ENCODE peak calls at places on chromosomes 2 and 18, in seven cellular contexts. W is AG20443; E is ecto neural progenitor cell; F is activated T-helper 1 cell treated with anti-CD3 and anti-CD28 coated beads, Interleukin-12 subunit alpha, Interleukin-12 subunit beta, Interleukin-2, Interleukin-4 antibody, amounts not matched to agents 30 ng/mL and 10 ng/mL and 1 ng/mL, durations not matched to agents 14 hours and 24 hours and 36 hours; J is iris pigment epithelial cell; B is lung; A is 8988T. R is an unnamed sample.

GRCh38 chr2:27901219-27901618 is 10.7 kb downstream of the BABAM2 start:
- DNase-seq in W (peak), E (no peak), F (no peak), J (peak), B (no peak), A (no peak), R (no peak)

GRCh38 chr2:120520929-120521912 is 175.3 kb downstream of the INHBB start:
- DNase-seq in W (peak), E (peak), F (no peak), J (peak), B (peak), A (no peak), R (peak)

GRCh38 chr2:237486819-237487448 is at the start of gene MLPH:
- DNase-seq in W (peak), E (peak), F (no peak), J (peak), B (peak), A (no peak), R (peak)

GRCh38 chr18:76823166-76823539 is 796 bp downstream of the ZNF236 start:
- DNase-seq in W (no peak), E (no peak), F (no peak), J (no peak), B (no peak), A (no peak), R (no peak)

GRCh38 chr2:195575879-195576391 is 81.1 kb upstream of the SLC39A10 start:
- DNase-seq in W (peak), E (no peak), F (no peak), J (peak), B (no peak), A (no peak), R (peak)

GRCh38 chr2:164754157-164755093 is 87.2 kb downstream of the COBLL1 start:
- DNase-seq in W (no peak), E (no peak), F (no peak), J (no peak), B (no peak), A (no peak), R (no peak)

GRCh38 chr18:79962311-79962710 is 2.1 kb upstream of the HSBP1L1 start:
- DNase-seq in W (peak), E (no peak), F (no peak), J (peak), B (peak), A (no peak), R (no peak)

GRCh38 chr2:172613035-172613434 is 57.1 kb downstream of the PDK1 start:
- DNase-seq in W (peak), E (peak), F (no peak), J (peak), B (no peak), A (no peak), R (peak)

GRCh38 chr2:168429988-168430387 is 26.1 kb upstream of the CERS6 start:
- DNase-seq in W (no peak), E (no peak), F (no peak), J (no peak), B (no peak), A (no peak), R (no peak)

GRCh38 chr2:202267495-202267894 is 1.9 kb downstream of the NOP58 start:
- DNase-seq in W (no peak), E (no peak), F (no peak), J (no peak), B (no peak), A (no peak), R (no peak)

GRCh38 chr2:191678437-191679110 is 638 bp downstream of the NABP1 start:
- DNase-seq in W (peak), E (peak), F (peak), J (no peak), B (peak), A (peak), R (peak)

GRCh38 chr2:173962036-173962435 is 3.1 kb downstream of the SP3 start:
- DNase-seq in W (no peak), E (no peak), F (no peak), J (no peak), B (no peak), A (no peak), R (no peak)

GRCh38 chr18:36264283-36264682 is 33.2 kb upstream of the FHOD3 start:
- DNase-seq in W (no peak), E (no peak), F (no peak), J (no peak), B (no peak), A (no peak), R (no peak)

GRCh38 chr2:171941316-171941699 is 19.0 kb downstream of the HAT1 start:
- DNase-seq in W (no peak), E (no peak), F (no peak), J (no peak), B (no peak), A (no peak), R (no peak)

GRCh38 chr2:29528891-29529520 is 392.4 kb downstream of the ALK start:
- DNase-seq in W (peak), E (no peak), F (no peak), J (peak), B (peak), A (no peak), R (peak)

GRCh38 chr2:238038203-238038602 is 22.6 kb upstream of the SCLY start:
- DNase-seq in W (no peak), E (no peak), F (no peak), J (no peak), B (no peak), A (no peak), R (no peak)

GRCh38 chr2:85681354-85681728 is 12.8 kb upstream of the GNLY start:
- DNase-seq in W (no peak), E (peak), F (no peak), J (no peak), B (no peak), A (no peak), R (no peak)

GRCh38 chr2:86747708-86748627 is 27.9 kb downstream of the RMND5A start:
- DNase-seq in W (peak), E (no peak), F (no peak), J (peak), B (no peak), A (no peak), R (no peak)

GRCh38 chr2:74502720-74503505 is 3.5 kb upstream of the LBX2 start:
- DNase-seq in W (peak), E (peak), F (no peak), J (peak), B (peak), A (peak), R (peak)

GRCh38 chr2:42585779-42586178 is 17.3 kb downstream of the MTA3 start:
- DNase-seq in W (no peak), E (no peak), F (no peak), J (peak), B (no peak), A (no peak), R (no peak)

GRCh38 chr2:239927424-239927981 is 97.6 kb downstream of the NDUFA10 start:
- DNase-seq in W (peak), E (no peak), F (peak), J (peak), B (no peak), A (peak), R (no peak)